ENCODE peak calls at places on chromosomes 12 and 14, in five cellular contexts. One of them, this sample, is unnamed.

GRCh38 chr12:74021937-74022336 is 515.7 kb upstream of the ATXN7L3B start:
- DNase-seq in GM12865: peak
- DNase-seq in progenitor cell of endocrine pancreas: peak
- DNase-seq in psoas muscle: peak
- DNase-seq in ovary: peak
- DNase-seq in this sample: no peak

GRCh38 chr12:14959126-14959440 is 2.3 kb downstream of the ARHGDIB start:
- DNase-seq in GM12865: no peak
- DNase-seq in progenitor cell of endocrine pancreas: no peak
- DNase-seq in psoas muscle: no peak
- DNase-seq in ovary: no peak
- DNase-seq in this sample: no peak

GRCh38 chr14:94884616-94885230 is 114.8 kb upstream of the GSC start:
- DNase-seq in progenitor cell of endocrine pancreas: no peak
- DNase-seq in GM12865: no peak
- DNase-seq in psoas muscle: no peak
- DNase-seq in ovary: no peak
- DNase-seq in this sample: no peak

GRCh38 chr14:102063092-102063807 is 23.6 kb downstream of the HSP90AA1 start:
- DNase-seq in ovary: peak
- DNase-seq in psoas muscle: peak
- DNase-seq in progenitor cell of endocrine pancreas: peak
- DNase-seq in GM12865: peak
- DNase-seq in this sample: peak

GRCh38 chr14:69610859-69611263 is 535 bp upstream of the SUSD6 start:
- DNase-seq in GM12865: no peak
- DNase-seq in progenitor cell of endocrine pancreas: no peak
- DNase-seq in ovary: no peak
- DNase-seq in psoas muscle: no peak
- DNase-seq in this sample: no peak

GRCh38 chr14:50714452-50715073 is 46.5 kb upstream of the SAV1 start:
- DNase-seq in psoas muscle: no peak
- DNase-seq in progenitor cell of endocrine pancreas: no peak
- DNase-seq in ovary: no peak
- DNase-seq in GM12865: peak
- DNase-seq in this sample: no peak

GRCh38 chr12:110093631-110094311 is 30.4 kb upstream of the IFT81 start:
- DNase-seq in ovary: no peak
- DNase-seq in psoas muscle: no peak
- DNase-seq in GM12865: no peak
- DNase-seq in progenitor cell of endocrine pancreas: no peak
- DNase-seq in this sample: no peak

GRCh38 chr12:122527478-122527944 is 462 bp downstream of the KNTC1 start:
- DNase-seq in ovary: no peak
- DNase-seq in progenitor cell of endocrine pancreas: no peak
- DNase-seq in psoas muscle: no peak
- DNase-seq in GM12865: peak
- DNase-seq in this sample: no peak

GRCh38 chr12:67484788-67485480 is 163.6 kb upstream of the DYRK2 start:
- DNase-seq in progenitor cell of endocrine pancreas: no peak
- DNase-seq in GM12865: peak
- DNase-seq in psoas muscle: no peak
- DNase-seq in ovary: no peak
- DNase-seq in this sample: no peak

GRCh38 chr12:132766380-132767085 is 4.9 kb upstream of the ANKLE2 start:
- DNase-seq in GM12865: no peak
- DNase-seq in ovary: no peak
- DNase-seq in progenitor cell of endocrine pancreas: no peak
- DNase-seq in psoas muscle: peak
- DNase-seq in this sample: no peak

GRCh38 chr12:119749666-119750065 is 81.7 kb downstream of the PRKAB1 start:
- DNase-seq in psoas muscle: no peak
- DNase-seq in ovary: no peak
- DNase-seq in progenitor cell of endocrine pancreas: no peak
- DNase-seq in GM12865: no peak
- DNase-seq in this sample: no peak

GRCh38 chr12:29756741-29757390 is 26.9 kb downstream of the TMTC1 start:
- DNase-seq in psoas muscle: no peak
- DNase-seq in progenitor cell of endocrine pancreas: no peak
- DNase-seq in ovary: no peak
- DNase-seq in GM12865: no peak
- DNase-seq in this sample: no peak

GRCh38 chr12:108594-108993 is 42.0 kb downstream of the IQSEC3 start:
- DNase-seq in progenitor cell of endocrine pancreas: no peak
- DNase-seq in GM12865: no peak
- DNase-seq in psoas muscle: peak
- DNase-seq in ovary: no peak
- DNase-seq in this sample: no peak

GRCh38 chr14:81776531-81776930 is 242.9 kb upstream of the SEL1L start:
- DNase-seq in psoas muscle: no peak
- DNase-seq in ovary: no peak
- DNase-seq in progenitor cell of endocrine pancreas: no peak
- DNase-seq in GM12865: no peak
- DNase-seq in this sample: no peak

GRCh38 chr12:57133013-57133569 is 4.8 kb downstream of the LRP1 start:
- DNase-seq in progenitor cell of endocrine pancreas: no peak
- DNase-seq in psoas muscle: no peak
- DNase-seq in GM12865: no peak
- DNase-seq in ovary: no peak
- DNase-seq in this sample: no peak

GRCh38 chr12:85975716-85976115 is 101.6 kb downstream of the NTS start:
- DNase-seq in ovary: no peak
- DNase-seq in psoas muscle: no peak
- DNase-seq in GM12865: no peak
- DNase-seq in progenitor cell of endocrine pancreas: no peak
- DNase-seq in this sample: no peak

GRCh38 chr12:88153959-88154358 is 11.9 kb downstream of the TMTC3 start:
- DNase-seq in ovary: no peak
- DNase-seq in progenitor cell of endocrine pancreas: no peak
- DNase-seq in GM12865: peak
- DNase-seq in psoas muscle: no peak
- DNase-seq in this sample: no peak

GRCh38 chr14:54133896-54134295 is 177.3 kb upstream of the BMP4 start:
- DNase-seq in psoas muscle: no peak
- DNase-seq in ovary: no peak
- DNase-seq in progenitor cell of endocrine pancreas: no peak
- DNase-seq in GM12865: no peak
- DNase-seq in this sample: no peak

GRCh38 chr12:77734489-77734888 is 96.2 kb upstream of the NAV3 start:
- DNase-seq in ovary: peak
- DNase-seq in psoas muscle: no peak
- DNase-seq in progenitor cell of endocrine pancreas: no peak
- DNase-seq in GM12865: no peak
- DNase-seq in this sample: no peak

GRCh38 chr12:27060740-27061139 is 21.6 kb downstream of the C12orf71 start:
- DNase-seq in psoas muscle: no peak
- DNase-seq in ovary: no peak
- DNase-seq in progenitor cell of endocrine pancreas: no peak
- DNase-seq in GM12865: no peak
- DNase-seq in this sample: no peak

GRCh38 chr14:99729991-99730875 is 46.1 kb downstream of the CYP46A1 start:
- DNase-seq in progenitor cell of endocrine pancreas: peak
- DNase-seq in psoas muscle: peak
- DNase-seq in GM12865: peak
- DNase-seq in ovary: peak
- DNase-seq in this sample: peak

GRCh38 chr12:18578191-18578590 is 159.6 kb downstream of the PLCZ1 start:
- DNase-seq in GM12865: no peak
- DNase-seq in ovary: no peak
- DNase-seq in psoas muscle: no peak
- DNase-seq in progenitor cell of endocrine pancreas: no peak
- DNase-seq in this sample: no peak

GRCh38 chr14:30243157-30243556 is 315.5 kb upstream of the PRKD1 start:
- DNase-seq in progenitor cell of endocrine pancreas: no peak
- DNase-seq in psoas muscle: no peak
- DNase-seq in GM12865: no peak
- DNase-seq in ovary: no peak
- DNase-seq in this sample: no peak

GRCh38 chr14:68651652-68652432 is 141.0 kb downstream of the ZFP36L1 start:
- DNase-seq in progenitor cell of endocrine pancreas: no peak
- DNase-seq in psoas muscle: no peak
- DNase-seq in ovary: peak
- DNase-seq in GM12865: no peak
- DNase-seq in this sample: peak

DNA sequence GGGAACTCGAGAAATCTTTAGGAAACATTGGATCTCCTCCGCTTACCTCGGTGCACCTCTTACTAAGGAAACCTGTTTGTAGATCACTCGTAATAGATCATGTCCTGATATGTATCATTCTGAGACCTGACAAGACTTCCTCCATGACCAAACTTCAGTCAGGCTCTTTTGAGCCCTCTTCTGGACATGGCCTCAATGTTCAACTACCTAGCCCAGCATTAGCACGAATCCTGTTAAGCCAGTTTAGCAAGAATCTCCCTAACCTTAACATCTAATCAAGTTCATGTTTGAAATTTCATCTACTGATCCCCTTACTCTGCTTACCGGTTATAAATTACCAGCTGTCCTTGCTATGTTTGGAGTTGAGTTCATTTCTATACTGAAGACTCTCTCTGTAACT is 713.9 kb upstream of the USP15 start:
- DNase-seq in psoas muscle: no peak
- DNase-seq in progenitor cell of endocrine pancreas: no peak
- DNase-seq in GM12865: no peak
- DNase-seq in ovary: no peak
- DNase-seq in this sample: no peak
- TF ChIP-seq CTCF in psoas muscle: no peak
- TF ChIP-seq CTCF in progenitor cell of endocrine pancreas: peak
- TF ChIP-seq CTCF in GM12865: no peak
- TF ChIP-seq CTCF in ovary: no peak
- TF ChIP-seq CTCF in this sample: no peak

DNA sequence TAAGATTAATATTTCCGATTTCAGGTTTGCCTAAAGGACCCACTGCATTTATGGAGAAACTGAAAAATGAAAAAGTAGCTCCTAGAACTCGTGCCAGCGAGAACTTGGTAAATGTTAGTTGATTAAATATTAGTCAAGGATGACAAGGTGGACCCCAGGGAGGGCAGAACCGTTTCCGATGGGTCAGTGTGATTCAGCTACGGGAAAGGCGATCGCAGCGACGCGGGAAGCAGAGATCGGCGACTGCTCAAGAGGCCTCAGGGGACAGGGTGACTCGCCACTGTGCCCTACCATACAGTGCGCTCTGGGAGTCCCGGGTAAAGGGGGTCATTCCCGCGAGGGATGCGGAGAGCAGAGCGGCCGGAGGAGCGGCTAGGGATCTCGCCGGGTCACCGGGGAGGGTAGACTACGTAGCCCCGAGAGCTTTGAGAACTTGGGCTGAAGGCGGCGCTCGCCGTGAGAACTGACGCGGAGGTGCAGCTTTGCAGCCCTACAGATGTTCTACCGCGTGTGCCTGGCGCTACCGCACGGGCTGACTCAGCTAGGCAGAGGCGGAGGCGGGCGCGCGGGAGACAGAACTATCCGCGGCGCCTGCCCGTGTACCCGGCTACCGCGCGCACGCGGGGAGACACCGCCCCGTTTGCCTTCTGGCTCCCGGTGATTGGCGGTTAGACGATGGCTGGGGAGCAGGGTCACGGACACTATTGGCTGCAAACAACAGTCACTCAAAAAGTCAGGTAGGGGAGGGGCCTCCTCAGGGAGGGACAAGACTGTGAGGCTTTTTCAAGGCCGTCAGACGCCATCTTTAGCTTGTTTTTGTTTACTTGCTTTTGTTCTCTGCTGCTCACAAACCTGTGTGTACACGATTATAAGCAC is 3.2 kb downstream of the C14orf93 start:
- DNase-seq in psoas muscle: peak
- DNase-seq in progenitor cell of endocrine pancreas: peak
- DNase-seq in GM12865: peak
- DNase-seq in ovary: peak
- DNase-seq in this sample: peak
- TF ChIP-seq CTCF in psoas muscle: peak
- TF ChIP-seq CTCF in progenitor cell of endocrine pancreas: peak
- TF ChIP-seq CTCF in GM12865: peak
- TF ChIP-seq CTCF in ovary: no peak
- TF ChIP-seq CTCF in this sample: peak

GRCh38 chr12:49160415-49160814 is 28.5 kb downstream of the TUBA1A start:
- DNase-seq in progenitor cell of endocrine pancreas: no peak
- DNase-seq in ovary: no peak
- DNase-seq in GM12865: peak
- DNase-seq in psoas muscle: no peak
- DNase-seq in this sample: no peak
- TF ChIP-seq CTCF in progenitor cell of endocrine pancreas: no peak
- TF ChIP-seq CTCF in ovary: no peak
- TF ChIP-seq CTCF in GM12865: no peak
- TF ChIP-seq CTCF in psoas muscle: no peak
- TF ChIP-seq CTCF in this sample: no peak

DNA sequence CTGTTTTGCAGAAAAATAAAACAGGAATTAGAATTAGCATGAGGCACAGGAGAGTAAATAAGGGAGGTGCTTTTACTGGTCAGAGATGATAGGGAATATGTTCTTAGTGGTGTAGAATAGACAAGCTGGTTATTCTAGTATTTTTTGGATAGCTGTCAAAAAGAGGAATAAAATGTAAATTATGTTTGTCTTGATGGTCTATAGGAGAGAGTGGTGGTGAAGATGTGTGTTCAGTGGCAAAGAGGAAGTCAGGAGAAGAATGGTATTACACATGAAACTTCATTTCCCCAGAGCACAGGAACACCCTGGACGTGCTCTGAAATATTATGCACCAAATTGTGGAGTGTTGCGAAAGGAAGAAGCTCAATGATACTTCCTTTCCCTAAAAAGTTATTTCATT is 27.8 kb downstream of the MUCL1 start:
- DNase-seq in progenitor cell of endocrine pancreas: no peak
- DNase-seq in GM12865: no peak
- DNase-seq in ovary: no peak
- DNase-seq in psoas muscle: no peak
- DNase-seq in this sample: no peak
- TF ChIP-seq CTCF in progenitor cell of endocrine pancreas: no peak
- TF ChIP-seq CTCF in GM12865: no peak
- TF ChIP-seq CTCF in ovary: no peak
- TF ChIP-seq CTCF in psoas muscle: no peak
- TF ChIP-seq CTCF in this sample: no peak

DNA sequence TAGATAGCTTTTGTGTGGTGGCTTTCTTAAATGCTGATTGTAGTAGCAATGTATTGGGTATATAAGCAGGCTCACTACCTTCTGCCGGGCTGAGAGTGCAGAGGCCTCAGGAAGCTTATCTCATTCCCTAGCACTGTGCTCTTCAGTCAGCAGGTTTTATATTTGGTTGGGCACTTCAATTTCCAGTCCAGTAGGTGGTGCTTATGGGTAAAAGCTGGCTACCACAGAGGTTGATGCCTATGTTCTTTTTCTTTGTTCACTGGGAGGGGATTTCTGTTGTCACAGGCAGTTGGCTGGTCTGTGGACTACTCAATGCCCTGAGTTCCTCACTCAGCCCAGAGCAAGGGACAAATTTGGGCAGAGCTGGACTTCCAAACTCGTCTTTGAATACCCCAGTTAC is 43.0 kb upstream of the GLIPR1 start:
- DNase-seq in progenitor cell of endocrine pancreas: no peak
- DNase-seq in ovary: no peak
- DNase-seq in GM12865: peak
- DNase-seq in psoas muscle: no peak
- DNase-seq in this sample: no peak
- TF ChIP-seq CTCF in progenitor cell of endocrine pancreas: no peak
- TF ChIP-seq CTCF in ovary: no peak
- TF ChIP-seq CTCF in GM12865: peak
- TF ChIP-seq CTCF in psoas muscle: no peak
- TF ChIP-seq CTCF in this sample: no peak

GRCh38 chr12:47715393-47715876 is 9.6 kb upstream of the RPAP3 start:
- DNase-seq in ovary: peak
- DNase-seq in progenitor cell of endocrine pancreas: peak
- DNase-seq in GM12865: peak
- DNase-seq in psoas muscle: peak
- DNase-seq in this sample: peak
- TF ChIP-seq CTCF in ovary: peak
- TF ChIP-seq CTCF in progenitor cell of endocrine pancreas: peak
- TF ChIP-seq CTCF in GM12865: peak
- TF ChIP-seq CTCF in psoas muscle: peak
- TF ChIP-seq CTCF in this sample: peak

This sample was measured in osteocyte.